ENCODE peak calls at places on chromosomes 5 and 9, in six cellular contexts. T, V, N, R, S and P are unnamed samples.

GRCh38 chr9:137589441-137590122 is 730 bp downstream of the ZMYND19 start:
- ATAC-seq in T (peak; percentile 14), V (no peak), N (peak; percentile 5), R (peak; percentile 5), S (peak; percentile 0), P (peak; percentile 16)

GRCh38 chr5:133130387-133131118 is 78.7 kb downstream of the HSPA4 start:
- ATAC-seq in T (no peak), V (no peak), N (no peak), R (no peak), S (no peak), P (no peak)

GRCh38 chr9:120707170-120707569 is 7.1 kb downstream of the MEGF9 start:
- ATAC-seq in T (no peak), V (no peak), N (no peak), R (no peak), S (no peak), P (no peak)

GRCh38 chr9:75612754-75613153 is 277.7 kb upstream of the PCSK5 start:
- ATAC-seq in T (no peak), V (no peak), N (no peak), R (no peak), S (no peak), P (peak; percentile 25)

GRCh38 chr5:42962139-42962538 is 78.0 kb downstream of the ANXA2R start:
- ATAC-seq in T (no peak), V (no peak), N (no peak), R (no peak), S (no peak), P (no peak)

GRCh38 chr9:105413486-105414068 is 34.3 kb upstream of the FSD1L start:
- ATAC-seq in T (no peak), V (peak; percentile 61), N (peak; percentile 69), R (no peak), S (no peak), P (peak; percentile 51)

GRCh38 chr9:14089051-14089798 is 224.7 kb downstream of the NFIB start:
- ATAC-seq in T (no peak), V (no peak), N (no peak), R (no peak), S (no peak), P (no peak)

GRCh38 chr5:170383227-170383626 is 5.9 kb downstream of the KCNMB1 start:
- ATAC-seq in T (no peak), V (no peak), N (no peak), R (no peak), S (no peak), P (no peak)

GRCh38 chr5:10586008-10586407 is 22.1 kb downstream of the ANKRD33B start:
- ATAC-seq in T (no peak), V (no peak), N (no peak), R (peak; percentile 81), S (peak; percentile 78), P (no peak)

GRCh38 chr5:180849827-180850226 is 11.2 kb downstream of the ZFP62 start:
- ATAC-seq in T (no peak), V (no peak), N (no peak), R (no peak), S (no peak), P (no peak)

GRCh38 chr5:58239075-58239474 is 220.8 kb downstream of the PLK2 start:
- ATAC-seq in T (no peak), V (no peak), N (no peak), R (peak; percentile 49), S (no peak), P (no peak)

GRCh38 chr9:40913928-40914673 is 214.4 kb downstream of the FOXD4L6 start:
- ATAC-seq in T (no peak), V (peak; percentile 26), N (no peak), R (no peak), S (no peak), P (peak; percentile 32)

GRCh38 chr5:151663617-151664322 is 22.9 kb downstream of the SPARC start:
- ATAC-seq in T (no peak), V (peak; percentile 82), N (no peak), R (no peak), S (no peak), P (peak; percentile 65)

GRCh38 chr9:16118090-16118489 is 565.2 kb downstream of the CCDC171 start:
- ATAC-seq in T (no peak), V (no peak), N (no peak), R (no peak), S (no peak), P (no peak)

GRCh38 chr9:78189461-78189860 is 46.4 kb upstream of the CEP78 start:
- ATAC-seq in T (no peak), V (no peak), N (no peak), R (no peak), S (no peak), P (peak; percentile 51)

GRCh38 chr9:135221951-135222631 is 134.6 kb downstream of the OLFM1 start:
- ATAC-seq in T (no peak), V (no peak), N (peak; percentile 67), R (no peak), S (no peak), P (no peak)

GRCh38 chr5:149639718-149640117 is 58.4 kb downstream of the ARHGEF37 start:
- ATAC-seq in T (no peak), V (peak; percentile 78), N (no peak), R (no peak), S (no peak), P (no peak)

GRCh38 chr9:124717597-124717996 is 53.5 kb downstream of the NR6A1 start:
- ATAC-seq in T (no peak), V (no peak), N (no peak), R (no peak), S (no peak), P (no peak)

GRCh38 chr5:107930092-107930491 is 259.4 kb upstream of the EFNA5 start:
- ATAC-seq in T (no peak), V (no peak), N (no peak), R (peak; percentile 21), S (no peak), P (no peak)

GRCh38 chr5:156147948-156148285 is 179.0 kb upstream of the SGCD start:
- ATAC-seq in T (no peak), V (no peak), N (no peak), R (no peak), S (no peak), P (no peak)

GRCh38 chr5:160466889-160467554 is 45.4 kb downstream of the PTTG1 start:
- ATAC-seq in T (no peak), V (no peak), N (no peak), R (peak; percentile 27), S (peak; percentile 3), P (no peak)

GRCh38 chr9:127053057-127053821 is 69.2 kb downstream of the ANGPTL2 start:
- ATAC-seq in T (no peak), V (peak; percentile 11), N (no peak), R (no peak), S (no peak), P (no peak)